ENCODE peak calls at places on chromosomes 2 and 18, in ten cellular contexts. R, F, Q, G, N, I, L, B, K and J are unnamed samples.

GRCh38 chr2:240648155-240648649 is 22.9 kb downstream of the GPR35 start:
- DNase-seq in N (no peak), F (no peak), L (no peak), I (no peak), G (no peak), R (no peak), Q (no peak), K (no peak), B (no peak), J (no peak)

GRCh38 chr18:13889661-13890060 is 25.7 kb downstream of the MC2R start:
- DNase-seq in I (no peak), F (no peak), B (no peak), G (no peak), R (no peak), N (no peak), Q (no peak), K (peak; percentile 25), L (peak; percentile 18), J (no peak)

GRCh38 chr2:119749405-119750066 is 10.2 kb upstream of the PTPN4 start:
- DNase-seq in G (no peak), I (no peak), K (peak; percentile 42), F (no peak), N (no peak), R (no peak), B (no peak), L (peak; percentile 57), Q (peak; percentile 48), J (no peak)

GRCh38 chr18:56076735-56077134 is 488.7 kb upstream of the TCF4 start:
- DNase-seq in R (no peak), Q (no peak), B (no peak), L (no peak), K (peak; percentile 3), F (no peak), I (no peak), N (no peak), G (no peak), J (no peak)

GRCh38 chr18:13235981-13236380 is 17.4 kb downstream of the LDLRAD4 start:
- DNase-seq in Q (no peak), B (peak; percentile 65), K (no peak), F (no peak), I (peak; percentile 29), R (peak; percentile 62), G (no peak), N (no peak), L (no peak), J (no peak)

GRCh38 chr18:51030537-51031258 is 685 bp downstream of the SMAD4 start:
- DNase-seq in R (peak; percentile 78), I (peak; percentile 77), N (peak; percentile 55), B (peak; percentile 73), G (peak; percentile 76), K (peak; percentile 57), L (peak; percentile 46), F (peak; percentile 83), Q (peak; percentile 44), J (peak; percentile 53)

GRCh38 chr2:143357956-143358355 is 228.7 kb downstream of the ARHGAP15 start:
- DNase-seq in K (no peak), F (peak; percentile 1), G (no peak), R (no peak), N (no peak), I (no peak), Q (no peak), L (no peak), B (no peak), J (no peak)

GRCh38 chr18:6576706-6577375 is 152.7 kb upstream of the ARHGAP28 start:
- DNase-seq in R (no peak), B (no peak), I (no peak), K (no peak), N (no peak), Q (no peak), G (no peak), L (no peak), F (no peak), J (no peak)

GRCh38 chr2:26670171-26670570 is 22.4 kb upstream of the KCNK3 start:
- DNase-seq in K (no peak), G (no peak), I (no peak), Q (no peak), R (no peak), N (no peak), B (no peak), L (no peak), F (no peak), J (no peak)

GRCh38 chr2:43084699-43085091 is 141.7 kb downstream of the ZFP36L2 start:
- DNase-seq in B (peak; percentile 67), I (peak; percentile 49), N (no peak), L (no peak), K (no peak), G (peak; percentile 43), F (peak; percentile 55), Q (peak; percentile 78), R (peak; percentile 77), J (no peak)

GRCh38 chr2:118779362-118779761 is 68.1 kb downstream of the EN1 start:
- DNase-seq in K (no peak), B (no peak), I (no peak), N (no peak), R (no peak), G (no peak), Q (no peak), F (no peak), L (no peak), J (no peak)

GRCh38 chr2:29367986-29368677 is 252.9 kb downstream of the CLIP4 start:
- DNase-seq in K (no peak), N (no peak), L (no peak), Q (no peak), I (no peak), F (no peak), R (no peak), G (no peak), B (no peak), J (no peak)

GRCh38 chr2:155872396-155872795 is 460.1 kb downstream of the NR4A2 start:
- DNase-seq in N (no peak), K (no peak), B (no peak), I (no peak), Q (no peak), L (peak; percentile 15), G (no peak), F (no peak), R (no peak), J (no peak)

GRCh38 chr2:70962885-70963878 is 15.2 kb upstream of the ANKRD53 start:
- DNase-seq in L (no peak), G (no peak), R (no peak), I (peak; percentile 12), B (no peak), F (no peak), K (no peak), Q (no peak), N (no peak), J (no peak)

GRCh38 chr2:107160831-107161230 is 274.9 kb upstream of the ST6GAL2 start:
- DNase-seq in F (no peak), I (no peak), B (no peak), G (no peak), Q (no peak), N (no peak), K (no peak), L (no peak), R (no peak), J (no peak)

GRCh38 chr18:41621177-41621576 is 333.9 kb upstream of the PIK3C3 start:
- DNase-seq in G (no peak), K (no peak), Q (no peak), R (no peak), I (no peak), B (no peak), L (no peak), F (no peak), N (no peak), J (no peak)

GRCh38 chr2:226325541-226325940 is 474.1 kb downstream of the IRS1 start:
- DNase-seq in F (no peak), B (no peak), I (no peak), Q (no peak), K (peak; percentile 14), L (no peak), R (no peak), G (no peak), N (no peak), J (no peak)

GRCh38 chr18:3554091-3554601 is 104.2 kb downstream of the TGIF1 start:
- DNase-seq in R (no peak), G (no peak), K (no peak), I (no peak), L (no peak), N (no peak), F (peak; percentile 70), B (no peak), Q (no peak), J (no peak)

GRCh38 chr2:233270366-233270765 is 18.9 kb downstream of the ATG16L1 start:
- DNase-seq in N (peak; percentile 33), I (no peak), F (no peak), L (no peak), B (no peak), R (no peak), K (no peak), Q (no peak), G (no peak), J (no peak)

GRCh38 chr2:46136481-46136880 is 160.7 kb upstream of the EPAS1 start:
- DNase-seq in R (no peak), I (no peak), K (no peak), B (no peak), Q (no peak), G (no peak), N (no peak), F (no peak), L (no peak), J (no peak)
- H3K27ac ChIP-seq in R (peak overlapping the region; percentile 89), I (no peak overlapping the region), K (peak overlapping the region; percentile 77), B (peak overlapping the region; percentile 81), Q (no peak overlapping the region), G (no peak overlapping the region), N (no peak overlapping the region), F (peak overlapping the region; percentile 74), L (no peak overlapping the region), J (no peak overlapping the region)

GRCh38 chr2:127137225-127137624 is 30.3 kb upstream of the BIN1 start:
- DNase-seq in B (no peak), N (no peak), F (no peak), R (no peak), L (no peak), I (no peak), G (no peak), Q (no peak), K (no peak), J (no peak)
- H3K27ac ChIP-seq in B (no peak overlapping the region), N (no peak overlapping the region), F (no peak overlapping the region), R (no peak overlapping the region), L (no peak overlapping the region), I (no peak overlapping the region), G (no peak overlapping the region), Q (no peak overlapping the region), K (no peak overlapping the region), J (peak overlapping the region; percentile 68)

DNA sequence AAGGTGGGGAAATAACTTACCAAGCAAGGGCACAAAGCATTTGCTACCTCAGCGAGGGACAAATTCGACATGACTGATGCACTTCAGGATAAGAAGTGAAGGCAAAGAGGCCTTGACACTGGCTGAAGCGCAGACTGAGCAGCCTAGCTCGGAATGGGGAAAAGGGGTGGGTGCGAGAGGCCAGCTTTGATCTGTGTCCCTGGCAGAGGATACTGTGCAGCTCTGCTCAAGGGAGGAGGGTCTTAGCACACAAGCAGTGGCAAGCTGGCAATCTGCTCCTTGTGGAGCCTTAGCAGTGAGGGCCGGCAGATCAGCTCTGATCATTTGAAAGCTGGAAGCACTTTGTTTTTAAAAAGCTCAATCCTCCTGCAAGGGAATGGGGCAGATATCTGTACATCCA is 222.3 kb downstream of the ZBTB7C start:
- DNase-seq in R (no peak), L (no peak), K (no peak), F (no peak), Q (no peak), I (no peak), B (no peak), G (no peak), N (no peak), J (no peak)
- H3K27ac ChIP-seq in R (peak overlapping the region; percentile 51), L (no peak overlapping the region), K (no peak overlapping the region), F (no peak overlapping the region), Q (no peak overlapping the region), I (no peak overlapping the region), B (no peak overlapping the region), G (no peak overlapping the region), N (no peak overlapping the region), J (no peak overlapping the region)

GRCh38 chr2:2765839-2766495 is 434.9 kb upstream of the MYT1L start:
- DNase-seq in B (no peak), L (no peak), F (no peak), R (no peak), Q (no peak), G (no peak), N (no peak), K (no peak), I (no peak), J (no peak)
- H3K27ac ChIP-seq in B (no peak overlapping the region), L (no peak overlapping the region), F (no peak overlapping the region), R (no peak overlapping the region), Q (no peak overlapping the region), G (no peak overlapping the region), N (no peak overlapping the region), K (no peak overlapping the region), I (no peak overlapping the region), J (no peak overlapping the region)